ENCODE peak calls at places on chromosomes 13 and 19, in four cellular contexts. T is Peyer's patch; K is fibroblast of lung; H is activated T-helper 1 cell treated with anti-CD3 and anti-CD28 coated beads, Interleukin-12 subunit alpha, Interleukin-12 subunit beta, Interleukin-2, Interleukin-4 antibody, amounts not matched to agents 30 ng/mL and 10 ng/mL and 1 ng/mL, durations not matched to agents 14 hours and 24 hours and 36 hours. Z is an unnamed sample.

GRCh38 chr19:47331931-47332547 is at the start of gene C5AR2:
- DNase-seq in T (no peak), K (no peak), H (no peak), Z (no peak)

GRCh38 chr13:80516818-80517348 is 176.0 kb upstream of the SPRY2 start:
- DNase-seq in K (no peak), H (no peak), T (no peak), Z (no peak)

GRCh38 chr13:89153941-89154340 is 1482.8 kb downstream of the SLITRK5 start:
- DNase-seq in K (no peak), H (no peak), T (no peak), Z (no peak)

GRCh38 chr19:40521276-40521675 is 54.5 kb downstream of the SPTBN4 start:
- DNase-seq in K (peak), H (no peak), T (no peak), Z (no peak)

GRCh38 chr19:39599116-39599515 is 3.2 kb upstream of the LGALS13 start:
- DNase-seq in H (no peak), T (no peak), K (peak), Z (no peak)

GRCh38 chr13:40629678-40630384 is 36.6 kb downstream of the FOXO1 start:
- DNase-seq in K (no peak), H (no peak), T (no peak), Z (no peak)

GRCh38 chr13:112771877-112772538 is 82.2 kb downstream of the ATP11A start:
- DNase-seq in H (no peak), T (no peak), K (no peak), Z (peak)

GRCh38 chr13:37656247-37656940 is 57.8 kb upstream of the POSTN start:
- DNase-seq in K (peak), H (no peak), T (no peak), Z (no peak)

GRCh38 chr13:82458169-82458568 is 1424.1 kb downstream of the SLITRK1 start:
- DNase-seq in T (no peak), H (no peak), K (no peak), Z (no peak)

GRCh38 chr19:33821871-33822270 is 25.2 kb downstream of the KCTD15 start:
- DNase-seq in H (no peak), T (no peak), K (no peak), Z (no peak)

GRCh38 chr13:62113145-62113544 is 697.5 kb upstream of the PCDH20 start:
- DNase-seq in K (peak), H (no peak), T (no peak), Z (no peak)

GRCh38 chr13:110628477-110628793 is 13.1 kb downstream of the NAXD start:
- DNase-seq in T (no peak), K (no peak), H (no peak), Z (no peak)

Z was measured in small intestine.